ENCODE peak calls at places on chromosomes 5 and 9, in seven cellular contexts. V, T, G, N, W, R and F are unnamed samples.

GRCh38 chr5:168676499-168676898 is 97.3 kb upstream of the PANK3 start:
- DNase-seq in T (no peak), W (no peak), R (no peak), G (no peak), V (no peak), N (no peak), F (no peak)

GRCh38 chr5:1973391-1974013 is 90.8 kb upstream of the IRX4 start:
- DNase-seq in W (no peak), T (no peak), V (no peak), G (no peak), R (no peak), N (no peak), F (no peak)

GRCh38 chr5:42912184-42912766 is 100.6 kb upstream of the SELENOP start:
- DNase-seq in N (peak), W (peak), T (peak), G (peak), V (peak), R (peak), F (peak)

GRCh38 chr9:16309350-16310271 is 560.9 kb downstream of the BNC2 start:
- DNase-seq in V (no peak), G (no peak), W (peak), N (no peak), R (no peak), T (no peak), F (no peak)

GRCh38 chr5:176537608-176538504 is 654 bp upstream of the RNF44 start:
- DNase-seq in G (peak), W (peak), N (peak), R (peak), V (peak), T (peak), F (peak)

GRCh38 chr5:50958852-50959457 is 292.5 kb downstream of the PARP8 start:
- DNase-seq in V (peak), G (no peak), R (no peak), W (peak), T (no peak), N (peak), F (peak)

GRCh38 chr5:35470866-35471265 is 146.8 kb upstream of the SPEF2 start:
- DNase-seq in N (no peak), W (peak), G (no peak), R (no peak), V (no peak), T (no peak), F (no peak)

GRCh38 chr5:58484505-58484904 is 6.7 kb upstream of the GAPT start:
- DNase-seq in N (no peak), G (no peak), V (no peak), T (no peak), R (no peak), W (no peak), F (no peak)

GRCh38 chr5:93311825-93312224 is 269.2 kb downstream of the NR2F1-AS1 start:
- DNase-seq in T (no peak), G (no peak), R (no peak), W (no peak), V (no peak), N (no peak), F (no peak)

GRCh38 chr9:133979124-133979920 is 12.8 kb downstream of the VAV2 start:
- DNase-seq in N (peak), G (no peak), V (no peak), R (no peak), T (no peak), W (peak), F (no peak)

GRCh38 chr5:32767948-32768427 is 56.9 kb downstream of the NPR3 start:
- DNase-seq in N (no peak), T (no peak), W (peak), V (peak), G (no peak), R (no peak), F (peak)